ENCODE peak calls at places on chromosomes 12 and 14, in six cellular contexts. One of them, this sample, is unnamed. For H3K79me2, the result is how much of the 10 kb centered on the place peaks cover.

GRCh38 chr14:25848601-25849000 is 749.2 kb downstream of the NOVA1 start:
- DNase-seq in PC-3: no peak
- DNase-seq in fibroblast of lung: no peak
- DNase-seq in GM23248: no peak
- DNase-seq in DND-41: no peak
- DNase-seq in HCT116: no peak
- DNase-seq in this sample: no peak

GRCh38 chr14:21408152-21408551 is 24.3 kb upstream of the SUPT16H start:
- DNase-seq in PC-3: peak
- DNase-seq in fibroblast of lung: peak
- DNase-seq in GM23248: peak
- DNase-seq in DND-41: no peak
- DNase-seq in HCT116: no peak
- DNase-seq in this sample: no peak

GRCh38 chr12:45242180-45242579 is 26.3 kb downstream of the ANO6 start:
- DNase-seq in PC-3: peak
- DNase-seq in fibroblast of lung: no peak
- DNase-seq in GM23248: no peak
- DNase-seq in DND-41: no peak
- DNase-seq in HCT116: no peak
- DNase-seq in this sample: no peak

GRCh38 chr12:25694072-25694471 is 141.0 kb upstream of the LMNTD1 start:
- DNase-seq in PC-3: peak
- DNase-seq in fibroblast of lung: peak
- DNase-seq in GM23248: peak
- DNase-seq in DND-41: no peak
- DNase-seq in HCT116: no peak
- DNase-seq in this sample: no peak

GRCh38 chr14:106518054-106518943 is 991.9 kb downstream of the TMEM121 start:
- DNase-seq in PC-3: no peak
- DNase-seq in fibroblast of lung: no peak
- DNase-seq in GM23248: no peak
- DNase-seq in DND-41: peak
- DNase-seq in HCT116: no peak
- DNase-seq in this sample: peak

GRCh38 chr12:109831365-109831764 is 1.8 kb downstream of the TRPV4 start:
- DNase-seq in PC-3: no peak
- DNase-seq in fibroblast of lung: no peak
- DNase-seq in GM23248: no peak
- DNase-seq in DND-41: no peak
- DNase-seq in HCT116: no peak
- DNase-seq in this sample: no peak

GRCh38 chr14:51219473-51220448 is 20.3 kb upstream of the TMX1 start:
- DNase-seq in PC-3: peak
- DNase-seq in fibroblast of lung: peak
- DNase-seq in GM23248: peak
- DNase-seq in DND-41: no peak
- DNase-seq in HCT116: no peak
- DNase-seq in this sample: peak

GRCh38 chr12:132600048-132601032 is 10.0 kb downstream of the LRCOL1 start:
- DNase-seq in PC-3: peak
- DNase-seq in fibroblast of lung: peak
- DNase-seq in GM23248: peak
- DNase-seq in DND-41: peak
- DNase-seq in HCT116: peak
- DNase-seq in this sample: peak

GRCh38 chr12:67792185-67792584 is 143.6 kb downstream of the DYRK2 start:
- DNase-seq in PC-3: no peak
- DNase-seq in fibroblast of lung: no peak
- DNase-seq in GM23248: no peak
- DNase-seq in DND-41: no peak
- DNase-seq in HCT116: no peak
- DNase-seq in this sample: no peak

GRCh38 chr12:132373967-132374820 is 44.8 kb upstream of the GALNT9 start:
- DNase-seq in PC-3: no peak
- DNase-seq in fibroblast of lung: peak
- DNase-seq in GM23248: peak
- DNase-seq in DND-41: no peak
- DNase-seq in HCT116: no peak
- DNase-seq in this sample: no peak

GRCh38 chr14:78997811-78998210 is 827.6 kb downstream of the NRXN3 start:
- DNase-seq in PC-3: no peak
- DNase-seq in fibroblast of lung: peak
- DNase-seq in GM23248: peak
- DNase-seq in DND-41: no peak
- DNase-seq in HCT116: no peak
- DNase-seq in this sample: no peak

GRCh38 chr12:26878661-26879119 is 45.7 kb upstream of the ITPR2 start:
- DNase-seq in PC-3: no peak
- DNase-seq in fibroblast of lung: no peak
- DNase-seq in GM23248: no peak
- DNase-seq in DND-41: peak
- DNase-seq in HCT116: no peak
- DNase-seq in this sample: peak

GRCh38 chr14:85471744-85472143 is 58.2 kb upstream of the FLRT2 start:
- DNase-seq in PC-3: peak
- DNase-seq in fibroblast of lung: peak
- DNase-seq in GM23248: peak
- DNase-seq in DND-41: no peak
- DNase-seq in HCT116: no peak
- DNase-seq in this sample: no peak

GRCh38 chr14:75064205-75064567 is 362 bp upstream of the ACYP1 start:
- DNase-seq in PC-3: no peak
- DNase-seq in fibroblast of lung: no peak
- DNase-seq in GM23248: no peak
- DNase-seq in DND-41: no peak
- DNase-seq in HCT116: no peak
- DNase-seq in this sample: no peak
- H3K79me2 ChIP-seq in PC-3: under half
- H3K79me2 ChIP-seq in fibroblast of lung: under half
- H3K79me2 ChIP-seq in GM23248: under half
- H3K79me2 ChIP-seq in DND-41: under half
- H3K79me2 ChIP-seq in HCT116: under half
- H3K79me2 ChIP-seq in this sample: under half

GRCh38 chr14:96094656-96095055 is 55.5 kb downstream of the C14orf132 start:
- DNase-seq in PC-3: no peak
- DNase-seq in fibroblast of lung: no peak
- DNase-seq in GM23248: no peak
- DNase-seq in DND-41: no peak
- DNase-seq in HCT116: no peak
- DNase-seq in this sample: no peak
- H3K79me2 ChIP-seq in PC-3: under half
- H3K79me2 ChIP-seq in fibroblast of lung: under half
- H3K79me2 ChIP-seq in GM23248: under half
- H3K79me2 ChIP-seq in DND-41: under half
- H3K79me2 ChIP-seq in HCT116: under half
- H3K79me2 ChIP-seq in this sample: under half

GRCh38 chr12:42981379-42981778 is 391.8 kb upstream of the PRICKLE1 start:
- DNase-seq in PC-3: peak
- DNase-seq in fibroblast of lung: peak
- DNase-seq in GM23248: peak
- DNase-seq in DND-41: no peak
- DNase-seq in HCT116: no peak
- DNase-seq in this sample: no peak
- H3K79me2 ChIP-seq in PC-3: under half
- H3K79me2 ChIP-seq in fibroblast of lung: under half
- H3K79me2 ChIP-seq in GM23248: under half
- H3K79me2 ChIP-seq in DND-41: under half
- H3K79me2 ChIP-seq in HCT116: under half
- H3K79me2 ChIP-seq in this sample: under half

GRCh38 chr12:58030566-58031279 is 89.4 kb downstream of the ATP23 start:
- DNase-seq in PC-3: peak
- DNase-seq in fibroblast of lung: peak
- DNase-seq in GM23248: peak
- DNase-seq in DND-41: no peak
- DNase-seq in HCT116: no peak
- DNase-seq in this sample: no peak
- H3K79me2 ChIP-seq in PC-3: under half
- H3K79me2 ChIP-seq in fibroblast of lung: under half
- H3K79me2 ChIP-seq in GM23248: under half
- H3K79me2 ChIP-seq in DND-41: under half
- H3K79me2 ChIP-seq in HCT116: under half
- H3K79me2 ChIP-seq in this sample: under half

GRCh38 chr12:14767617-14768016 is 35.7 kb downstream of the WBP11 start:
- DNase-seq in PC-3: no peak
- DNase-seq in fibroblast of lung: no peak
- DNase-seq in GM23248: no peak
- DNase-seq in DND-41: no peak
- DNase-seq in HCT116: no peak
- DNase-seq in this sample: no peak
- H3K79me2 ChIP-seq in PC-3: under half
- H3K79me2 ChIP-seq in fibroblast of lung: under half
- H3K79me2 ChIP-seq in GM23248: half or more
- H3K79me2 ChIP-seq in DND-41: under half
- H3K79me2 ChIP-seq in HCT116: under half
- H3K79me2 ChIP-seq in this sample: under half

GRCh38 chr12:76785407-76785806 is 21.5 kb downstream of the ZDHHC17 start:
- DNase-seq in PC-3: peak
- DNase-seq in fibroblast of lung: no peak
- DNase-seq in GM23248: no peak
- DNase-seq in DND-41: no peak
- DNase-seq in HCT116: no peak
- DNase-seq in this sample: no peak
- H3K79me2 ChIP-seq in PC-3: half or more
- H3K79me2 ChIP-seq in fibroblast of lung: under half
- H3K79me2 ChIP-seq in GM23248: half or more
- H3K79me2 ChIP-seq in DND-41: half or more
- H3K79me2 ChIP-seq in HCT116: under half
- H3K79me2 ChIP-seq in this sample: under half